ENCODE peak calls at places on chromosome 1, in eight cellular contexts. One of them, this sample, is unnamed.

GRCh38 chr1:42937141-42937696 is 21.4 kb downstream of the SLC2A1 start:
- DNase-seq in cardiac muscle cell: no peak
- DNase-seq in hepatocyte: no peak
- DNase-seq in prostate gland: peak; percentile 49
- DNase-seq in Panc1: no peak
- DNase-seq in CD8-positive, alpha-beta T cell: no peak
- DNase-seq in lung: no peak
- DNase-seq in Peyer's patch: peak; percentile 43
- DNase-seq in this sample: peak; percentile 48

GRCh38 chr1:152109231-152109997 is 5.8 kb downstream of the TCHH start:
- DNase-seq in lung: no peak
- DNase-seq in cardiac muscle cell: no peak
- DNase-seq in prostate gland: no peak
- DNase-seq in CD8-positive, alpha-beta T cell: no peak
- DNase-seq in Peyer's patch: no peak
- DNase-seq in Panc1: no peak
- DNase-seq in hepatocyte: no peak
- DNase-seq in this sample: peak; percentile 69

GRCh38 chr1:206464456-206464964 is 5.8 kb upstream of the IKBKE start:
- DNase-seq in prostate gland: no peak
- DNase-seq in hepatocyte: peak; percentile 48
- DNase-seq in lung: no peak
- DNase-seq in CD8-positive, alpha-beta T cell: no peak
- DNase-seq in cardiac muscle cell: no peak
- DNase-seq in Panc1: no peak
- DNase-seq in Peyer's patch: no peak
- DNase-seq in this sample: no peak

GRCh38 chr1:63906053-63906704 is 132.4 kb downstream of the ROR1 start:
- DNase-seq in prostate gland: no peak
- DNase-seq in Peyer's patch: no peak
- DNase-seq in Panc1: no peak
- DNase-seq in CD8-positive, alpha-beta T cell: no peak
- DNase-seq in lung: no peak
- DNase-seq in cardiac muscle cell: no peak
- DNase-seq in hepatocyte: no peak
- DNase-seq in this sample: peak; percentile 56

GRCh38 chr1:16230744-16231143 is 6.2 kb downstream of the CPLANE2 start:
- DNase-seq in lung: no peak
- DNase-seq in Panc1: no peak
- DNase-seq in cardiac muscle cell: no peak
- DNase-seq in Peyer's patch: no peak
- DNase-seq in prostate gland: no peak
- DNase-seq in CD8-positive, alpha-beta T cell: no peak
- DNase-seq in hepatocyte: no peak
- DNase-seq in this sample: no peak

GRCh38 chr1:1613509-1614082 is 1.7 kb upstream of the MIB2 start:
- DNase-seq in cardiac muscle cell: no peak
- DNase-seq in Peyer's patch: no peak
- DNase-seq in lung: no peak
- DNase-seq in prostate gland: no peak
- DNase-seq in CD8-positive, alpha-beta T cell: no peak
- DNase-seq in hepatocyte: no peak
- DNase-seq in Panc1: no peak
- DNase-seq in this sample: no peak

GRCh38 chr1:29826646-29827045 is 590.3 kb downstream of the PTPRU start:
- DNase-seq in cardiac muscle cell: no peak
- DNase-seq in Panc1: no peak
- DNase-seq in CD8-positive, alpha-beta T cell: no peak
- DNase-seq in prostate gland: no peak
- DNase-seq in hepatocyte: no peak
- DNase-seq in Peyer's patch: no peak
- DNase-seq in lung: no peak
- DNase-seq in this sample: no peak

GRCh38 chr1:68954841-68955240 is 458.0 kb upstream of the DEPDC1 start:
- DNase-seq in prostate gland: no peak
- DNase-seq in CD8-positive, alpha-beta T cell: no peak
- DNase-seq in hepatocyte: no peak
- DNase-seq in lung: no peak
- DNase-seq in Peyer's patch: no peak
- DNase-seq in Panc1: no peak
- DNase-seq in cardiac muscle cell: no peak
- DNase-seq in this sample: no peak

GRCh38 chr1:98662354-98662665 is 789 bp downstream of the SNX7 start:
- DNase-seq in cardiac muscle cell: no peak
- DNase-seq in Panc1: no peak
- DNase-seq in CD8-positive, alpha-beta T cell: no peak
- DNase-seq in lung: no peak
- DNase-seq in hepatocyte: no peak
- DNase-seq in prostate gland: no peak
- DNase-seq in Peyer's patch: no peak
- DNase-seq in this sample: no peak

GRCh38 chr1:98660941-98661543 is 479 bp upstream of the SNX7 start:
- DNase-seq in lung: no peak
- DNase-seq in Peyer's patch: no peak
- DNase-seq in hepatocyte: no peak
- DNase-seq in CD8-positive, alpha-beta T cell: no peak
- DNase-seq in Panc1: no peak
- DNase-seq in prostate gland: no peak
- DNase-seq in cardiac muscle cell: peak; percentile 12
- DNase-seq in this sample: no peak

GRCh38 chr1:98659879-98660278 is 1.6 kb upstream of the SNX7 start:
- DNase-seq in Panc1: no peak
- DNase-seq in CD8-positive, alpha-beta T cell: no peak
- DNase-seq in lung: no peak
- DNase-seq in hepatocyte: no peak
- DNase-seq in cardiac muscle cell: no peak
- DNase-seq in prostate gland: no peak
- DNase-seq in Peyer's patch: no peak
- DNase-seq in this sample: no peak

GRCh38 chr1:98661544-98662353 is at the start of gene SNX7:
- DNase-seq in cardiac muscle cell: peak; percentile 92
- DNase-seq in Panc1: no peak
- DNase-seq in CD8-positive, alpha-beta T cell: no peak
- DNase-seq in hepatocyte: peak; percentile 94
- DNase-seq in Peyer's patch: peak; percentile 84
- DNase-seq in lung: peak; percentile 84
- DNase-seq in prostate gland: peak; percentile 82
- DNase-seq in this sample: peak; percentile 94
- H3K4me3 ChIP-seq in cardiac muscle cell: peak within 1 kb of the TSS; percentile 77
- H3K4me3 ChIP-seq in Panc1: peak within 1 kb of the TSS; percentile 75
- H3K4me3 ChIP-seq in CD8-positive, alpha-beta T cell: peak within 1 kb of the TSS; percentile 48
- H3K4me3 ChIP-seq in hepatocyte: peak within 1 kb of the TSS; percentile 81
- H3K4me3 ChIP-seq in Peyer's patch: peak within 1 kb of the TSS; percentile 91
- H3K4me3 ChIP-seq in lung: peak within 1 kb of the TSS; percentile 86
- H3K4me3 ChIP-seq in prostate gland: peak within 1 kb of the TSS; percentile 65
- H3K4me3 ChIP-seq in this sample: peak within 1 kb of the TSS; percentile 92

GRCh38 chr1:51417496-51418383 is 87.4 kb upstream of the TTC39A start:
- DNase-seq in hepatocyte: no peak
- DNase-seq in cardiac muscle cell: no peak
- DNase-seq in lung: no peak
- DNase-seq in Peyer's patch: no peak
- DNase-seq in prostate gland: no peak
- DNase-seq in Panc1: no peak
- DNase-seq in CD8-positive, alpha-beta T cell: no peak
- DNase-seq in this sample: no peak

GRCh38 chr1:51415963-51416362 is 85.6 kb upstream of the TTC39A start:
- DNase-seq in lung: no peak
- DNase-seq in Panc1: no peak
- DNase-seq in hepatocyte: no peak
- DNase-seq in cardiac muscle cell: no peak
- DNase-seq in prostate gland: no peak
- DNase-seq in Peyer's patch: no peak
- DNase-seq in CD8-positive, alpha-beta T cell: no peak
- DNase-seq in this sample: no peak

GRCh38 chr1:51414811-51415210 is 84.4 kb upstream of the TTC39A start:
- DNase-seq in cardiac muscle cell: no peak
- DNase-seq in hepatocyte: no peak
- DNase-seq in Panc1: no peak
- DNase-seq in CD8-positive, alpha-beta T cell: no peak
- DNase-seq in Peyer's patch: no peak
- DNase-seq in prostate gland: no peak
- DNase-seq in lung: no peak
- DNase-seq in this sample: no peak

GRCh38 chr1:51418384-51418959 is 88.1 kb upstream of the TTC39A start:
- DNase-seq in prostate gland: no peak
- DNase-seq in Peyer's patch: no peak
- DNase-seq in Panc1: no peak
- DNase-seq in CD8-positive, alpha-beta T cell: no peak
- DNase-seq in hepatocyte: no peak
- DNase-seq in cardiac muscle cell: no peak
- DNase-seq in lung: no peak
- DNase-seq in this sample: no peak

DNA sequence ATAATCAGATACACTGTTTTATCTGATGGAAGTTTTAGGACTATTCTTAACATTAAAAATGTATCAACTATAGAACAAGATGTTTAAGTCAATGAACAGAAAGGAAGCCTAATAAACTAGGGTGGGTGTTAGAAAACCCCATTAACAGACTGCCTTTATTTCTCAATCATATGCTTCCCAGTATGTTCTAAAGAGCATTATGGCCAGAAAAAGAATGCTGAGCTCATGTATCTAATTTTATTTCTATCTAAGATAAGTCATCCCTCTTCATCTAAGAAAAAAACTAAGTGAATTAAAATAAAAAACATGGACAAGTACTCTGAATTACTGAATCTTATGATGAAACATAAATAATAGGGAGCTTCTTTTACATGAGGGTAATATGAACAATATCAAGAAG is 86.5 kb upstream of the TTC39A start:
- DNase-seq in Peyer's patch: no peak
- DNase-seq in lung: no peak
- DNase-seq in hepatocyte: no peak
- DNase-seq in prostate gland: no peak
- DNase-seq in cardiac muscle cell: no peak
- DNase-seq in Panc1: no peak
- DNase-seq in CD8-positive, alpha-beta T cell: no peak
- DNase-seq in this sample: no peak
- H3K4me1 ChIP-seq in Peyer's patch: no peaks in the 10 kb centered on the region
- H3K4me1 ChIP-seq in lung: peaks cover 19% of the 10 kb centered on the region
- H3K4me1 ChIP-seq in hepatocyte: no peaks in the 10 kb centered on the region
- H3K4me1 ChIP-seq in prostate gland: no peaks in the 10 kb centered on the region
- H3K4me1 ChIP-seq in cardiac muscle cell: peaks cover 40% of the 10 kb centered on the region
- H3K4me1 ChIP-seq in Panc1: no peaks in the 10 kb centered on the region
- H3K4me1 ChIP-seq in CD8-positive, alpha-beta T cell: no peaks in the 10 kb centered on the region
- H3K4me1 ChIP-seq in this sample: no peaks in the 10 kb centered on the region

GRCh38 chr1:109773900-109774485 is 10.3 kb upstream of the EPS8L3 start:
- DNase-seq in cardiac muscle cell: no peak
- DNase-seq in CD8-positive, alpha-beta T cell: no peak
- DNase-seq in hepatocyte: no peak
- DNase-seq in Panc1: no peak
- DNase-seq in prostate gland: no peak
- DNase-seq in Peyer's patch: no peak
- DNase-seq in lung: no peak
- DNase-seq in this sample: no peak

GRCh38 chr1:109775408-109775807 is 11.7 kb upstream of the EPS8L3 start:
- DNase-seq in Panc1: no peak
- DNase-seq in Peyer's patch: no peak
- DNase-seq in lung: no peak
- DNase-seq in prostate gland: no peak
- DNase-seq in hepatocyte: no peak
- DNase-seq in CD8-positive, alpha-beta T cell: no peak
- DNase-seq in cardiac muscle cell: no peak
- DNase-seq in this sample: no peak

GRCh38 chr1:109772658-109773202 is 9.0 kb upstream of the EPS8L3 start:
- DNase-seq in prostate gland: no peak
- DNase-seq in Peyer's patch: peak; percentile 39
- DNase-seq in lung: no peak
- DNase-seq in cardiac muscle cell: no peak
- DNase-seq in CD8-positive, alpha-beta T cell: no peak
- DNase-seq in hepatocyte: no peak
- DNase-seq in Panc1: no peak
- DNase-seq in this sample: no peak

GRCh38 chr1:109771712-109772657 is 8.3 kb upstream of the EPS8L3 start:
- DNase-seq in prostate gland: no peak
- DNase-seq in Peyer's patch: peak; percentile 81
- DNase-seq in Panc1: no peak
- DNase-seq in cardiac muscle cell: no peak
- DNase-seq in hepatocyte: no peak
- DNase-seq in CD8-positive, alpha-beta T cell: no peak
- DNase-seq in lung: no peak
- DNase-seq in this sample: no peak

DNA sequence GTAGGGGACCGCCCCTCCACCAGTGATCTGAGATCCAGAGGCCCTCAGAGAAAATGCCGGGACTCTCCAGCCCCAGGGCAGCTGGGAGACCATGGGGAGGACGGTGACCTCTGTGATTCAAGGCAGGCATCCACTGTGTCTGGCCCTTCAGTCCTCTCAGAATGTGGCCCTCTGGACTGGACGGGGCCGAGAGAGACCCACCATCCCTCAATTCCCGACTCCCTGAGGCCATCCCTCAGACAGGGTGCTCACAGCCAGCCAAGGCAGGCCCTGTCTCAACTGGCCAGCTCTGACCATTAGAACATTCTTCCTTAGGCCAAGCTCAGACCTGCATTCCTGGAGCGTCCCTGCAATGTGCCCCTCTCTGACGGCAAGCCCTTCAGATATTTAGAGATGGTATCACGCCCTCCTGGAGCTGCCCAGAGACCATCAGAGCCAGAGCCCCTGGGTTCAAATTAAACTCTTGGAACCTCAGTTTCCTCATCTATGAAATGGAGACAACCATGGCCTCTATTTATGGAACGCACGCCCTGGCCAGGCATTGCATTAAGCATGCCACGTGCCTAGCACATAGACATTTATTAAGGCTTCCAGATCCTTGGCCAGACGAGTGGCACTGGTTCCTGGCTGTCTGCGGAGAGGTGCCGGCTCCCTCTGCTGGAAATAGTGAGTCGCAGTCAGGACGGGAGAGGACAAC is 9.6 kb upstream of the EPS8L3 start:
- DNase-seq in lung: peak; percentile 87
- DNase-seq in cardiac muscle cell: peak; percentile 91
- DNase-seq in Peyer's patch: peak; percentile 92
- DNase-seq in Panc1: peak; percentile 51
- DNase-seq in hepatocyte: peak; percentile 93
- DNase-seq in CD8-positive, alpha-beta T cell: peak; percentile 67
- DNase-seq in prostate gland: peak; percentile 89
- DNase-seq in this sample: peak; percentile 92
- TF ChIP-seq CTCF in lung: peak; percentile 90
- TF ChIP-seq CTCF in cardiac muscle cell: peak; percentile 97
- TF ChIP-seq CTCF in Peyer's patch: peak; percentile 98
- TF ChIP-seq CTCF in Panc1: peak; percentile 90
- TF ChIP-seq CTCF in hepatocyte: peak; percentile 95
- TF ChIP-seq CTCF in CD8-positive, alpha-beta T cell: peak; percentile 65
- TF ChIP-seq CTCF in prostate gland: peak; percentile 90
- TF ChIP-seq CTCF in this sample: peak; percentile 91

DNA sequence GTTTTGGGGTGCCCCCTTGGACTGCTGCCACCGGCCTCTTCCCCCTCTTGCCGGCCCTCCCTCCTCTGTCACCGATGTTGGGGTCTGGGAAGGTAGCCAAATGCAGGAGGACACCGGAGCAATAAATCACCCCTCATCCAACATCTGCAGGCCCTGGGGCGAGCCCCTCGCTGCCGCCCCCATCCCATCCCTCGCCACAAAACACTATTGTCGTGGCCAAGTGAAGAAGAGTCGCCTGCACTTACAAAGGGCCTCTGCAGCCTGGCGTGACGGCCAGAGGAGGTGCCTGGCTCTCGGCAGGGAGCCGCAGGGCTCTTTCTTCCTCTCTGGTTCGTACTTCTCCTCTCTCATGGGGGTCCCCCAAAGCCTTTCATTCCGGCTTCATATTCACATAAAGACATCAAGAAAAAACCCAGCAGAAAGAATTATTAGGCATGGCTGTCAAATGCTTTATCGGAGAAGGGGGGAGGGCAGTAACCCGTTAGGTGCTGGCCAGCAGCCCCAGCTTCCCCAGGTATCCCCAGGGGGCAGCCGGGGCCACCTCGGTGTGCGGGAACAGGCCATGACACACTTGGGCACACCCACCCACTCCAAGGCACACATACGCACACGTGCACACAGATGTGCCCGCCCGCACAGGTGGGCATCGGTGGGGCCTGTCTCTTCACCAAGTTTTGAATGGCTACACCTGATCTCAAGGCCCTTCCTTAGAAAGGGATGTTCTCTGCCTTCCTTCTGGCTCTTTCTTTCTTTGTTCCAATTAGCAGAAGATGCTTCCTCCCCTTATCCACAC is 149.1 kb downstream of the PRDM16 start:
- DNase-seq in lung: no peak
- DNase-seq in Panc1: no peak
- DNase-seq in CD8-positive, alpha-beta T cell: no peak
- DNase-seq in hepatocyte: no peak
- DNase-seq in Peyer's patch: no peak
- DNase-seq in cardiac muscle cell: no peak
- DNase-seq in prostate gland: no peak
- DNase-seq in this sample: no peak
- H3K4me3 ChIP-seq in lung: no peak overlapping the region
- H3K4me3 ChIP-seq in Panc1: no peak overlapping the region
- H3K4me3 ChIP-seq in CD8-positive, alpha-beta T cell: no peak overlapping the region
- H3K4me3 ChIP-seq in hepatocyte: no peak overlapping the region
- H3K4me3 ChIP-seq in Peyer's patch: no peak overlapping the region
- H3K4me3 ChIP-seq in cardiac muscle cell: no peak overlapping the region
- H3K4me3 ChIP-seq in prostate gland: no peak overlapping the region
- H3K4me3 ChIP-seq in this sample: no peak overlapping the region